ENCODE peak calls at places on chromosome 3, in seven cellular contexts. Y is pancreas, G is ovary, Q is cardiac muscle cell, W is uterus, H is heart left ventricle, S is GM23338. U is an unnamed sample.

GRCh38 chr3:195259146-195259563 is 11.8 kb downstream of the XXYLT1 start:
- DNase-seq in S (no peak), Q (peak; percentile 68), H (no peak), Y (no peak), W (no peak), G (no peak), U (no peak)

GRCh38 chr3:28726840-28727239 is 378.2 kb upstream of the AZI2 start:
- DNase-seq in S (peak; percentile 85), H (peak; percentile 17), Y (peak; percentile 77), G (no peak), Q (peak; percentile 65), W (no peak), U (peak; percentile 66)

GRCh38 chr3:174620138-174620537 is 239.0 kb upstream of the NAALADL2 start:
- DNase-seq in H (no peak), Q (peak; percentile 42), G (no peak), W (no peak), S (peak; percentile 21), Y (no peak), U (no peak)

GRCh38 chr3:111352585-111352984 is 189.4 kb upstream of the CD96 start:
- DNase-seq in H (no peak), W (no peak), Y (no peak), S (no peak), Q (peak; percentile 18), G (no peak), U (no peak)

GRCh38 chr3:75978686-75979085 is 193.3 kb upstream of the ZNF717 start:
- DNase-seq in Y (no peak), Q (no peak), S (no peak), G (no peak), H (no peak), W (no peak), U (no peak)

GRCh38 chr3:42693530-42693930 is 8.2 kb downstream of the KLHL40 start:
- DNase-seq in W (no peak), Q (no peak), H (no peak), G (no peak), S (no peak), Y (no peak), U (no peak)

GRCh38 chr3:177731644-177732268 is 534.5 kb upstream of the TBL1XR1 start:
- DNase-seq in S (no peak), Y (no peak), G (no peak), H (no peak), Q (peak; percentile 54), W (no peak), U (no peak)

GRCh38 chr3:135757421-135757820 is 208.1 kb upstream of the PPP2R3A start:
- DNase-seq in G (no peak), W (no peak), H (no peak), Y (no peak), Q (no peak), S (no peak), U (no peak)

GRCh38 chr3:129230311-129231019 is 18.9 kb upstream of the COPG1 start:
- DNase-seq in Q (peak; percentile 67), G (no peak), H (peak; percentile 29), W (no peak), Y (no peak), S (no peak), U (no peak)

GRCh38 chr3:134397755-134398154 is 23.5 kb upstream of the AMOTL2 start:
- DNase-seq in W (no peak), Q (no peak), S (no peak), G (no peak), H (no peak), Y (no peak), U (no peak)

GRCh38 chr3:65619391-65620298 is 419.1 kb downstream of the MAGI1 start:
- DNase-seq in W (no peak), S (peak; percentile 52), H (no peak), G (no peak), Q (peak; percentile 39), Y (no peak), U (no peak)

GRCh38 chr3:115697263-115698053 is 74.1 kb downstream of the GAP43 start:
- DNase-seq in W (no peak), G (no peak), Y (no peak), Q (no peak), S (no peak), H (no peak), U (no peak)

GRCh38 chr3:13710251-13710650 is 161.3 kb downstream of the FBLN2 start:
- DNase-seq in G (peak; percentile 7), H (no peak), Y (no peak), S (no peak), W (no peak), Q (no peak), U (no peak)

GRCh38 chr3:90184861-90185260 is 1077.4 kb downstream of the EPHA3 start:
- DNase-seq in G (no peak), S (no peak), W (no peak), Q (peak; percentile 61), H (no peak), Y (no peak), U (no peak)

GRCh38 chr3:188232676-188233075 is 78.7 kb downstream of the LPP start:
- DNase-seq in Q (no peak), G (no peak), Y (no peak), S (no peak), H (no peak), W (no peak), U (no peak)

GRCh38 chr3:17355591-17355990 is 386.8 kb downstream of the TBC1D5 start:
- DNase-seq in S (no peak), G (no peak), Q (peak; percentile 42), W (no peak), Y (no peak), H (no peak), U (no peak)

DNA sequence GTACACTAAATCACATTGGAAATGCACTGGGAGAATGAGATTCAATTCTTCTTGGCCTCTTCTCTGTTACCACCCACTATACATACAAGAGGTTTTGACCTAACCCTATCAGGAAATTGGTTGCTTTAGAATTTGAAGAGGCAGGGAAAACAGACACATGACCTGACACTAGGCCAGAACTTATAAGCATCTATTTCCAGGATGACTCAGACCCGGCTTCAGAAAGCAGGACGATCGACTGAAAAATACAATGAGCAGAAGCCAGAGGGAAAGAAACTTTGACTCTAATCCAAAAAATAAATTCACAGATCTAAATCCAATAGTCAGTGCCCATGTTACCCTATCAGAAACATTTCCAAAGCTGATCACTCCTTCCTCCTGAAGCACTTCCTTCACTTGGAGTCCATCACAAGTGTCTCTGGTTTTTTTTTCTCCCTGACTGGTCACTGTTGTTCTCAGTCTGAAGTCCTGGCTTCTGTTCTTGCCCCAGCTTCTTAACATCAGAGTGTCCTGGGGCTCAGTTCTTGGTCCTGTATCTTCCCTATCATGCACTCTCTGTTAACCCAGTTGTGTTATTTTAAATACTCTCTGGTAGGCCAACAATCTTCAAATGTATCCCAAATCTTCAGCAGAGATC is 133.6 kb downstream of the P2RY1 start:
- DNase-seq in Y (no peak), G (no peak), W (no peak), H (no peak), S (no peak), Q (peak; percentile 51), U (no peak)
- TF ChIP-seq CTCF in Y (no peak), G (no peak), W (no peak), H (no peak), S (no peak), Q (no peak), U (no peak)

GRCh38 chr3:185661772-185662171 is 75.7 kb downstream of the SENP2 start:
- DNase-seq in Y (no peak), W (no peak), H (no peak), G (no peak), S (no peak), Q (no peak), U (no peak)
- H3K36me3 ChIP-seq in Y (no peaks in the 10 kb centered on the region), W (no peaks in the 10 kb centered on the region), H (no peaks in the 10 kb centered on the region), G (no peaks in the 10 kb centered on the region), S (no peaks in the 10 kb centered on the region), Q (peaks cover 33% of the 10 kb centered on the region), U (peaks cover 6% of the 10 kb centered on the region)

GRCh38 chr3:159619341-159619885 is 369.2 kb upstream of the IL12A start:
- DNase-seq in Y (no peak), W (no peak), G (no peak), H (no peak), S (no peak), Q (peak; percentile 10), U (no peak)

GRCh38 chr3:159620281-159620680 is 368.4 kb upstream of the IL12A start:
- DNase-seq in G (no peak), Q (no peak), W (no peak), H (no peak), Y (no peak), S (no peak), U (no peak)

GRCh38 chr3:159620873-159621272 is 367.8 kb upstream of the IL12A start:
- DNase-seq in G (no peak), W (no peak), S (no peak), Y (no peak), H (no peak), Q (peak; percentile 34), U (no peak)

DNA sequence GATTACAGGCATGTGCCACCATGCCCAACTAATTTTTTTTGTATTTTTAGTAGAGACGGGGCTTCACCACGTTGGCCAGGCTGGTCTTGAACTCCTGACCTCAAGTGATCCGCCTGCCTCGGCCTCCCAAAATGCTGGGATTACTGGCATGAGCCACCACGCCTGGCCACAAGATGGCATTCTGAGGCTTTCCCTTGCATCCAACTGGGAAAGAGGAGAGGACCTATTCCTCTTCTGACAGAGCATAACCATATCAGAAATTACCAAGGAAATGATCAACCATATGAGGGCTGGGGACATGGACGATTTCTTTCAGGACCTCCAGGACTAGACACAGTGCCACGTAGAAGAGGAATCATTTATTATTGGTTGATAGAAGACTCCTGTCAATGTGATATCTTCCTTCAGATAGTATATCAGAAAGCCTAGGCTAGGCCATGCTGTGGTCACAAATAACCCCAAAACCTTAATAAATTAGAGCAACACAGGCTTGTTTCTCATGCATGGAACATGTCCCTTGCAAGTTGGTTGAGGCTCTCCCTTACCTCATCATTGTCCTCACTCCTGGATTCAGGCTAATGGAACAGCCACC is 372.3 kb upstream of the IL12A start:
- DNase-seq in S (peak; percentile 61), Q (peak; percentile 64), H (peak; percentile 35), G (no peak), W (peak; percentile 17), Y (no peak), U (peak; percentile 73)
- TF ChIP-seq CTCF in S (peak; percentile 69), Q (peak; percentile 61), H (peak; percentile 76), G (no peak), W (peak; percentile 54), Y (no peak), U (peak; percentile 65)

GRCh38 chr3:170102421-170102820 is 64.6 kb downstream of the GPR160 start:
- DNase-seq in H (no peak), G (no peak), S (no peak), Y (no peak), W (no peak), Q (no peak), U (no peak)

GRCh38 chr3:170096342-170096741 is 58.5 kb downstream of the GPR160 start:
- DNase-seq in H (no peak), Y (no peak), W (no peak), S (no peak), G (no peak), Q (no peak), U (no peak)

GRCh38 chr3:170095771-170096170 is 58.0 kb downstream of the GPR160 start:
- DNase-seq in W (no peak), Y (no peak), S (no peak), Q (no peak), G (no peak), H (no peak), U (no peak)

GRCh38 chr3:170100937-170101336 is 63.1 kb downstream of the GPR160 start:
- DNase-seq in W (no peak), H (no peak), Q (no peak), Y (no peak), G (no peak), S (no peak), U (no peak)

DNA sequence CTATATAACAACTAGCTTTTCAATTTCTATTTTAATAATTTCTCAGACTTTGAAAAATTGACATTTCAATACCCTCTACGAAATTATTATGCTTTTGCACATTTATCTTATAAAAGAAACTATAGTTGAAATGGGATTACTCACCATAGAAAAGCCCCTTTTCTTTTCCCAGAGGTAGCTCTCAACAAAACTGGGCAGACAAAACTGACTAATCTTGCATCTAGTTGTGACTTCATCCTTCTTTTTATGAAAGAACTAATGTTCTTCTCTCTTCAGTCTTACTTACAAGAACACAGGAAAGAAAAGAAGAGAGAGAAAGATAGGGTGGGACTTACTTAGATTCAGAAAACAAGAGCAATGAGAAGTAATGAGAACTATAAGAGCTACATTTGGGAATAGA is 61.0 kb downstream of the GPR160 start:
- DNase-seq in H (no peak), Q (no peak), G (no peak), Y (no peak), S (no peak), W (no peak), U (no peak)
- H3K36me3 ChIP-seq in H (peaks cover 100% of the 10 kb centered on the region), Q (peaks cover 86% of the 10 kb centered on the region), G (no peaks in the 10 kb centered on the region), Y (peaks cover 54% of the 10 kb centered on the region), S (peaks cover 20% of the 10 kb centered on the region), W (no peaks in the 10 kb centered on the region), U (no peaks in the 10 kb centered on the region)